ENCODE peak calls at places on chromosome 16, in four cellular contexts. One of them, this sample, is unnamed.

GRCh38 chr16:68400924-68401460 is 47.3 kb downstream of the SMPD3 start:
- DNase-seq in aorta: no peak
- DNase-seq in T-helper 1 cell: no peak
- DNase-seq in NCI-H460: no peak
- DNase-seq in this sample: peak; percentile 49

GRCh38 chr16:381788-382717 is at the start of gene PGAP6:
- DNase-seq in NCI-H460: no peak
- DNase-seq in aorta: peak; percentile 63
- DNase-seq in T-helper 1 cell: peak; percentile 73
- DNase-seq in this sample: no peak

GRCh38 chr16:10308305-10309193 is 77.3 kb upstream of the ATF7IP2 start:
- DNase-seq in NCI-H460: no peak
- DNase-seq in T-helper 1 cell: no peak
- DNase-seq in aorta: no peak
- DNase-seq in this sample: no peak

GRCh38 chr16:17448640-17449638 is 21.8 kb downstream of the XYLT1 start:
- DNase-seq in NCI-H460: peak; percentile 45
- DNase-seq in T-helper 1 cell: peak; percentile 12
- DNase-seq in aorta: peak; percentile 70
- DNase-seq in this sample: no peak

GRCh38 chr16:7390974-7391373 is 58.3 kb downstream of the RBFOX1 start:
- DNase-seq in T-helper 1 cell: no peak
- DNase-seq in aorta: no peak
- DNase-seq in NCI-H460: no peak
- DNase-seq in this sample: no peak

GRCh38 chr16:11449716-11450115 is 104.5 kb downstream of the RMI2 start:
- DNase-seq in aorta: no peak
- DNase-seq in NCI-H460: no peak
- DNase-seq in T-helper 1 cell: no peak
- DNase-seq in this sample: no peak

GRCh38 chr16:88099563-88099890 is 148.3 kb downstream of the BANP start:
- DNase-seq in aorta: no peak
- DNase-seq in NCI-H460: no peak
- DNase-seq in T-helper 1 cell: no peak
- DNase-seq in this sample: no peak

GRCh38 chr16:7185689-7186088 is 147.0 kb upstream of the RBFOX1 start:
- DNase-seq in NCI-H460: no peak
- DNase-seq in T-helper 1 cell: no peak
- DNase-seq in aorta: no peak
- DNase-seq in this sample: no peak

GRCh38 chr16:12113581-12114375 is 137.2 kb downstream of the SNX29 start:
- DNase-seq in aorta: no peak
- DNase-seq in T-helper 1 cell: no peak
- DNase-seq in NCI-H460: no peak
- DNase-seq in this sample: peak; percentile 51

GRCh38 chr16:74748042-74748709 is 26.4 kb downstream of the FA2H start:
- DNase-seq in NCI-H460: no peak
- DNase-seq in aorta: no peak
- DNase-seq in T-helper 1 cell: no peak
- DNase-seq in this sample: peak; percentile 84

GRCh38 chr16:75354170-75354569 is 79.1 kb downstream of the CFDP1 start:
- DNase-seq in aorta: no peak
- DNase-seq in T-helper 1 cell: no peak
- DNase-seq in NCI-H460: no peak
- DNase-seq in this sample: no peak

GRCh38 chr16:31475949-31476304 is 4.0 kb downstream of the TGFB1I1 start:
- DNase-seq in aorta: no peak
- DNase-seq in T-helper 1 cell: no peak
- DNase-seq in NCI-H460: no peak
- DNase-seq in this sample: peak; percentile 92

GRCh38 chr16:84756830-84757229 is 57.0 kb downstream of the USP10 start:
- DNase-seq in aorta: no peak
- DNase-seq in NCI-H460: no peak
- DNase-seq in T-helper 1 cell: no peak
- DNase-seq in this sample: no peak

GRCh38 chr16:3092501-3092991 is 6.5 kb downstream of the ZSCAN10 start:
- DNase-seq in NCI-H460: no peak
- DNase-seq in T-helper 1 cell: no peak
- DNase-seq in aorta: no peak
- DNase-seq in this sample: no peak

GRCh38 chr16:54342001-54342776 is 55.6 kb upstream of the IRX3 start:
- DNase-seq in NCI-H460: no peak
- DNase-seq in aorta: no peak
- DNase-seq in T-helper 1 cell: no peak
- DNase-seq in this sample: no peak

GRCh38 chr16:63530208-63530607 is 1494.0 kb upstream of the CDH8 start:
- DNase-seq in aorta: no peak
- DNase-seq in NCI-H460: no peak
- DNase-seq in T-helper 1 cell: no peak
- DNase-seq in this sample: no peak

GRCh38 chr16:68093816-68094613 is 8.8 kb downstream of the NFATC3 start:
- DNase-seq in T-helper 1 cell: no peak
- DNase-seq in NCI-H460: peak; percentile 23
- DNase-seq in aorta: no peak
- DNase-seq in this sample: no peak

GRCh38 chr16:27813591-27813990 is 249.9 kb downstream of the GSG1L start:
- DNase-seq in T-helper 1 cell: no peak
- DNase-seq in aorta: no peak
- DNase-seq in NCI-H460: no peak
- DNase-seq in this sample: peak; percentile 43

GRCh38 chr16:30934827-30935557 is 11.6 kb downstream of the FBXL19 start:
- DNase-seq in aorta: no peak
- DNase-seq in NCI-H460: peak; percentile 38
- DNase-seq in T-helper 1 cell: no peak
- DNase-seq in this sample: no peak

GRCh38 chr16:11914210-11914758 is 1.5 kb downstream of the GSPT1 start:
- DNase-seq in aorta: no peak
- DNase-seq in NCI-H460: no peak
- DNase-seq in T-helper 1 cell: peak; percentile 8
- DNase-seq in this sample: no peak

GRCh38 chr16:68892898-68893297 is 49.6 kb downstream of the TANGO6 start:
- DNase-seq in T-helper 1 cell: no peak
- DNase-seq in aorta: no peak
- DNase-seq in NCI-H460: no peak
- DNase-seq in this sample: no peak

GRCh38 chr16:561957-562938 is 2.1 kb downstream of the PRR35 start:
- DNase-seq in T-helper 1 cell: no peak
- DNase-seq in aorta: no peak
- DNase-seq in NCI-H460: no peak
- DNase-seq in this sample: no peak

GRCh38 chr16:70679653-70680494 is 6.0 kb downstream of the MTSS2 start:
- DNase-seq in T-helper 1 cell: no peak
- DNase-seq in aorta: peak; percentile 52
- DNase-seq in NCI-H460: no peak
- DNase-seq in this sample: peak; percentile 91

GRCh38 chr16:81204794-81205680 is 33.5 kb upstream of the BCO1 start:
- DNase-seq in aorta: no peak
- DNase-seq in T-helper 1 cell: no peak
- DNase-seq in NCI-H460: peak; percentile 23
- DNase-seq in this sample: no peak

GRCh38 chr16:58230259-58230658 is 32.4 kb upstream of the CSNK2A2 start:
- DNase-seq in NCI-H460: no peak
- DNase-seq in T-helper 1 cell: no peak
- DNase-seq in aorta: no peak
- DNase-seq in this sample: no peak

GRCh38 chr16:12674096-12674495 is 129.6 kb downstream of the CPPED1 start:
- DNase-seq in NCI-H460: no peak
- DNase-seq in T-helper 1 cell: no peak
- DNase-seq in aorta: no peak
- DNase-seq in this sample: no peak

GRCh38 chr16:56929639-56930038 is 2.3 kb upstream of the HERPUD1 start:
- DNase-seq in aorta: no peak
- DNase-seq in T-helper 1 cell: no peak
- DNase-seq in NCI-H460: no peak
- DNase-seq in this sample: no peak

GRCh38 chr16:28543072-28543471 is 4.3 kb upstream of the NUPR1 start:
- DNase-seq in T-helper 1 cell: no peak
- DNase-seq in aorta: peak; percentile 83
- DNase-seq in NCI-H460: no peak
- DNase-seq in this sample: no peak

GRCh38 chr16:4591706-4592470 is 22.8 kb downstream of the UBALD1 start:
- DNase-seq in NCI-H460: no peak
- DNase-seq in aorta: no peak
- DNase-seq in T-helper 1 cell: no peak
- DNase-seq in this sample: no peak

GRCh38 chr16:22642689-22643088 is 132.0 kb downstream of the NPIPB5 start:
- DNase-seq in T-helper 1 cell: no peak
- DNase-seq in NCI-H460: no peak
- DNase-seq in aorta: no peak
- DNase-seq in this sample: no peak

GRCh38 chr16:15576960-15577958 is 65.7 kb downstream of the MARF1 start:
- DNase-seq in T-helper 1 cell: no peak
- DNase-seq in NCI-H460: peak; percentile 99
- DNase-seq in aorta: no peak
- DNase-seq in this sample: no peak

This sample was measured in chondrocyte.